ENCODE peak calls at places on chromosomes 11 and 22, in ten cellular contexts. K is AG09319; M is IMR-90; B is NCI-H1105; P is cerebellum; E is M059J; F is NAMALWA; N is activated CD4-positive, alpha-beta T cell treated with anti-CD3 and anti-CD28 coated beads, Interleukin-2, amount 50 U/mL, for 48 hours; I is activated naive CD8-positive, alpha-beta T cell treated with anti-CD3 and anti-CD28 coated beads, Interleukin-2, amount 50 U/mL, for 24 hours; R is spleen. O is an unnamed sample.

GRCh38 chr22:28025333-28025732 is 106.3 kb upstream of the PITPNB start:
- DNase-seq in K (no peak), I (no peak), B (no peak), F (no peak), N (no peak), M (no peak), R (peak), P (no peak), E (no peak), O (no peak)

GRCh38 chr11:78038697-78039313 is 15.7 kb upstream of the KCTD14 start:
- DNase-seq in R (no peak), M (peak), I (no peak), F (no peak), E (peak), K (no peak), P (no peak), N (no peak), B (no peak), O (no peak)

GRCh38 chr11:20259506-20259905 is 99.2 kb upstream of the DBX1 start:
- DNase-seq in M (no peak), P (no peak), I (no peak), B (no peak), F (no peak), N (no peak), R (no peak), K (no peak), E (peak), O (no peak)

GRCh38 chr11:36312593-36312990 is 16.5 kb downstream of the PRR5L start:
- DNase-seq in N (no peak), F (no peak), M (peak), E (peak), I (no peak), P (no peak), R (no peak), K (no peak), B (no peak), O (peak)

GRCh38 chr11:1693327-1694063 is 3.5 kb upstream of the KRTAP5-6 start:
- DNase-seq in P (peak), M (peak), I (peak), B (peak), N (peak), R (peak), F (peak), E (peak), K (peak), O (peak)

GRCh38 chr11:111395081-111395480 is 16.0 kb upstream of the POU2AF1 start:
- DNase-seq in R (peak), P (no peak), N (no peak), I (no peak), F (no peak), K (no peak), E (no peak), B (no peak), M (no peak), O (no peak)

GRCh38 chr22:36386900-36387663 is 685 bp downstream of the MYH9 start:
- DNase-seq in M (no peak), F (peak), R (peak), E (no peak), K (no peak), B (no peak), N (peak), P (no peak), I (peak), O (peak)

GRCh38 chr22:37253164-37253660 is 9.1 kb upstream of the RAC2 start:
- DNase-seq in K (no peak), R (no peak), F (no peak), N (no peak), M (no peak), E (no peak), I (no peak), P (no peak), B (no peak), O (no peak)

GRCh38 chr11:69209936-69210659 is 54.4 kb downstream of the SMIM38 start:
- DNase-seq in P (no peak), F (no peak), B (no peak), I (peak), M (no peak), E (peak), K (no peak), R (peak), N (no peak), O (no peak)

GRCh38 chr11:35526370-35526792 is 965 bp upstream of the PAMR1 start:
- DNase-seq in P (no peak), F (no peak), N (no peak), M (peak), R (no peak), I (no peak), B (no peak), E (no peak), K (no peak), O (no peak)

GRCh38 chr22:23225724-23226496 is 45.6 kb downstream of the BCR start:
- DNase-seq in B (no peak), P (peak), R (peak), M (no peak), I (no peak), E (peak), F (no peak), N (no peak), K (no peak), O (peak)

GRCh38 chr11:115321602-115322289 is 182.5 kb downstream of the CADM1 start:
- DNase-seq in K (no peak), R (no peak), B (no peak), P (no peak), M (peak), E (peak), I (no peak), F (no peak), N (no peak), O (no peak)

O was measured in adipocyte.